ENCODE peak calls at places on chromosomes 11 and 22, in six cellular contexts. N is adrenal gland, Q is GM23338, F is lower lobe of right lung, K is brain microvascular endothelial cell, Y is HFFc6. G is an unnamed sample.

GRCh38 chr22:36548606-36549005 is 19.6 kb upstream of the EIF3D start:
- DNase-seq in N (peak; percentile 10), K (no peak), Y (no peak), F (no peak), Q (no peak), G (no peak)

GRCh38 chr11:123231263-123231662 is 36.2 kb upstream of the CLMP start:
- DNase-seq in N (no peak), Q (no peak), Y (peak; percentile 91), K (peak; percentile 18), F (no peak), G (peak; percentile 91)

GRCh38 chr11:27205779-27206549 is 157.1 kb downstream of the CCDC34 start:
- DNase-seq in F (no peak), Q (no peak), N (no peak), Y (no peak), K (no peak), G (peak; percentile 43)

GRCh38 chr11:120013325-120014250 is 124.3 kb downstream of the TRIM29 start:
- DNase-seq in Q (peak; percentile 93), N (peak; percentile 22), F (no peak), Y (peak; percentile 9), K (no peak), G (peak; percentile 33)

GRCh38 chr22:22681221-22681739 is 36.9 kb downstream of the GGTLC2 start:
- DNase-seq in F (no peak), N (peak; percentile 26), K (peak; percentile 14), Q (no peak), Y (no peak), G (no peak)

GRCh38 chr11:66061268-66061667 is 8.8 kb upstream of the PACS1 start:
- DNase-seq in N (no peak), Y (no peak), Q (no peak), F (no peak), K (no peak), G (no peak)

GRCh38 chr11:68546555-68546954 is 86.0 kb downstream of the PPP6R3 start:
- DNase-seq in F (peak; percentile 64), K (peak; percentile 43), N (peak; percentile 37), Q (no peak), Y (no peak), G (no peak)

GRCh38 chr11:5809905-5810792 is 1.4 kb downstream of the OR52N2 start:
- DNase-seq in N (no peak), K (no peak), Q (peak; percentile 8), Y (no peak), F (no peak), G (no peak)

GRCh38 chr11:102451693-102452460 is 688 bp downstream of the TMEM123 start:
- DNase-seq in K (peak; percentile 11), Y (peak; percentile 8), Q (peak; percentile 78), N (peak; percentile 70), F (peak; percentile 80), G (peak; percentile 63)

GRCh38 chr11:120025606-120026335 is 112.1 kb downstream of the TRIM29 start:
- DNase-seq in Q (no peak), Y (no peak), F (no peak), K (no peak), N (no peak), G (no peak)

GRCh38 chr22:19055801-19056200 is 66.4 kb downstream of the DGCR2 start:
- DNase-seq in Q (no peak), K (no peak), F (peak; percentile 34), Y (no peak), N (no peak), G (no peak)

GRCh38 chr11:131425285-131425684 is 54.9 kb downstream of the NTM start:
- DNase-seq in Y (no peak), Q (no peak), F (no peak), K (no peak), N (no peak), G (no peak)

GRCh38 chr22:27487600-27488450 is 313.7 kb downstream of the MN1 start:
- DNase-seq in F (no peak), Q (no peak), N (no peak), Y (peak; percentile 9), K (peak; percentile 23), G (peak; percentile 65)
- TF ChIP-seq CTCF in F (no peak), Q (peak; percentile 1), N (no peak), Y (peak; percentile 24), K (peak; percentile 29), G (no peak)

DNA sequence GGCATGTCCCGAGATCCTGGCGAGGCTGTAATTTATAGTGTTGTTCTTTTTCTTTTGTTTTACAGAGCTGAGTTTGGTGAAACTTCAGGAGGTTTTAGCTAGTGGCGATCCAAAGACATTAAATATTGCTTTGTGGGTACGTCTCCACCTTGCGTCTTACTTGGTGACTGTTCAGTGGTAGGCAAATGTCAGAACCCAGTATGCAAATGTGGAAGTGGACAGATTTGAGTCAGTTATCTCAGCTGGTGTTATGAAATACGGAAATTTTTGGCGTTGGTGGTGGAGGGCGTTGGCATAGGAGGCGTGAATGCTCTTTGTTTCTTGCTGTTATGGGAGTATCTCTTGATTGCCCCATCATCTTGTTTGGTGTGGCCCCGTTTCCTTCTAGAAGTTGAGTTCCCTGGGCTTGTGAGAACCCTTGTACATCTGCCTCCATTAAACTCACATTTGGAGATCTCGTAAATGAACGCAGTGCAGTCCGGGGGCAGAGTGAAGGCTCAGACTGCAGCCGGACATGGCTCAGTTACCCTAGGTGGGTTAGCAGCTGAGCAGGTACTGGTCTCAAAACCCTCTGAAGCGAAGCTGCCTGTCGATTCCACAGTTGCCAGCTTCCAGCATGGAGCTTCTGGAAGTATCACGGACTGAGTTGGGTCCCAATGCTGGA is 39.9 kb downstream of the PTPRJ start:
- DNase-seq in Q (no peak), N (no peak), F (no peak), Y (no peak), K (no peak), G (no peak)
- TF ChIP-seq CTCF in Q (no peak), N (no peak), F (peak; percentile 21), Y (no peak), K (no peak), G (no peak)

DNA sequence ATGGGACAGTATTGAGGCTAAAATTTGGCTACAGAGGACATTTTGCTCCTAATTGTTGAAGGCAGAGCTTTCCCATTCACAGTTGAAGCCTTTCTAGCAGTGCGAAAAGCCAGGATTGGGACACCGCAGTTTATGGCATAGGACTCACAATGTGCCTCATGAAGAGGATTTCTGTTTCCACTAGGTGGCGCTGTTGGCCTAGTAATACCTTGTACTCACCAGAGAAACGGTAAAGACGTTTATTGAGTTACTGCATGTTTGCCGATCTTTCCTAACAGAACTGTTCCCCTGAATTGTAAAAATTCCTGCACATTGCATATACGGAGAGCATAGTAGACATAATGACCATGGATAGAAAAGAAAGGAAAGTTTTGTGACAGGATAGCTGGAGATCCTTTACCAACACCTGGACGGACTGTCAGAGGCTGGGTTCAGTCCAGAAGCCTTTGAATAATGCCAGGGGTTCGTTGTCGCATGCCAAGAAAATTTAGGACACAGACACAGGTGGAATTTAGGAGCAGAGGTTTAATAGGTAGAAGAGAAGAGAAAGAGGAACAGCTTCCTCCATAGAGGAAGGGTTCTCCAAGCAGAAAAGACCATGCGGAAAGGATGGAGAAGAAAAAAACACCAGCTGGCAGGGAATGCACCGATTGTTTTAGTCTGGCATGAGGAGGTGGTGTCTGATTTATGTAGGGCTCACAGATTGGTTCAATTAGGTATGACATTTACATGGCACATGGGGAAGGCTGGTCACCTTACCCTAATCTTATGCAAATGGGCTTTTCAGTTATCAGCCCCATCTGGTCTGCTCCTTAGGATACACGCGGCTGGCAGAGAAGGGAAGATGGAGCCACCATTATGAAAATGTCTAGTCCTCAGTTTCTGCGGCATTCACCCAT is 10.8 kb upstream of the OR51D1 start:
- DNase-seq in F (no peak), K (peak; percentile 81), Y (peak; percentile 39), N (peak; percentile 34), Q (peak; percentile 93), G (peak; percentile 82)
- TF ChIP-seq CTCF in F (peak; percentile 57), K (peak; percentile 74), Y (peak; percentile 89), N (peak; percentile 13), Q (peak; percentile 89), G (peak; percentile 78)

GRCh38 chr11:22430286-22430685 is 92.1 kb downstream of the SLC17A6 start:
- DNase-seq in Q (no peak), N (no peak), F (no peak), K (no peak), Y (no peak), G (no peak)

GRCh38 chr11:22432331-22433065 is 94.3 kb downstream of the SLC17A6 start:
- DNase-seq in Y (no peak), Q (peak; percentile 92), F (no peak), K (peak; percentile 33), N (peak; percentile 17), G (no peak)

GRCh38 chr11:22431074-22431473 is 92.9 kb downstream of the SLC17A6 start:
- DNase-seq in Q (peak; percentile 10), F (no peak), K (no peak), N (no peak), Y (no peak), G (no peak)

DNA sequence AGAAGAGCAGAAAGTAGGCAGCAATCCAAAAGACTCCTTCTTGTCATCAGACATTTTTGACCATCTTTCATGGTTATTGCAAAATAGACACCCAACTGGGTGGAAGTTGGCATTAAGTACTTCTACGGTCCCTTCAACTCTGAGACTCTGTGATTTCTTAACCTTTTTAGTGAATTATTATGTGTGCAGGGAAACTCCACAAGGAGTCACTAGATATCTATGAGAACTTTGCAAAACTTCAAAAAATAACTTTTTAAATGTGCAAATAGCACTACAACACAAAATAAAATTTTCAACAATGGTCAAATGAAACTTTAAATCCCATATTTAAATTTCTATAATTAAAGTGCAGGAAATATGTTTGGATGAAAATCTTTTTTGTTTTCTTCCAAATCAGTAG is 88.7 kb downstream of the SLC17A6 start:
- DNase-seq in F (no peak), Q (no peak), N (no peak), Y (no peak), K (no peak), G (no peak)
- TF ChIP-seq CTCF in F (no peak), Q (no peak), N (no peak), Y (no peak), K (peak; percentile 8), G (no peak)

GRCh38 chr11:4025248-4025956 is 69.2 kb upstream of the RRM1 start:
- DNase-seq in F (no peak), N (no peak), Q (no peak), Y (peak; percentile 52), K (no peak), G (peak; percentile 39)

GRCh38 chr11:4025957-4026324 is 68.7 kb upstream of the RRM1 start:
- DNase-seq in Q (no peak), F (no peak), N (no peak), Y (peak; percentile 13), K (no peak), G (peak; percentile 65)

GRCh38 chr11:4030197-4030596 is 64.4 kb upstream of the RRM1 start:
- DNase-seq in K (no peak), Y (no peak), N (no peak), Q (no peak), F (no peak), G (no peak)

GRCh38 chr11:4026389-4026788 is 68.2 kb upstream of the RRM1 start:
- DNase-seq in Q (no peak), F (no peak), K (no peak), Y (no peak), N (no peak), G (no peak)

GRCh38 chr11:4027746-4028145 is 66.9 kb upstream of the RRM1 start:
- DNase-seq in K (no peak), F (no peak), Y (no peak), Q (no peak), N (no peak), G (peak; percentile 74)
- TF ChIP-seq CTCF in K (no peak), F (no peak), Y (no peak), Q (no peak), N (no peak), G (no peak)

GRCh38 chr11:112073941-112074811 is at the start of the genes NKAPD1 and PIH1D2:
- DNase-seq in F (peak; percentile 77), N (peak; percentile 78), Q (peak; percentile 92), K (peak; percentile 72), Y (peak; percentile 88), G (peak; percentile 91)
- TF ChIP-seq CTCF in F (no peak), N (peak; percentile 19), Q (no peak), K (peak; percentile 34), Y (no peak), G (peak; percentile 2)

G was measured in fibroblast of villous mesenchyme.